ENCODE peak calls at places on chromosomes 12 and 14, in four cellular contexts. One of them, this sample, is unnamed.
A peak's percentile ranks its signal among the peaks of the same experiment; 100 is the strongest.

GRCh38 chr14:60658116-60658515 is 8.8 kb upstream of the SIX1 start:
- DNase-seq in psoas muscle: no peak
- DNase-seq in lower leg skin: no peak
- DNase-seq in HCT116: no peak
- DNase-seq in this sample: no peak

GRCh38 chr12:43057561-43057960 is 468.0 kb upstream of the PRICKLE1 start:
- DNase-seq in lower leg skin: no peak
- DNase-seq in psoas muscle: no peak
- DNase-seq in HCT116: no peak
- DNase-seq in this sample: no peak

GRCh38 chr14:32027255-32027939 is 49.7 kb upstream of the ARHGAP5 start:
- DNase-seq in psoas muscle: no peak
- DNase-seq in HCT116: no peak
- DNase-seq in lower leg skin: no peak
- DNase-seq in this sample: no peak

GRCh38 chr12:120581998-120582397 is 796 bp upstream of the POP5 start:
- DNase-seq in lower leg skin: no peak
- DNase-seq in HCT116: no peak
- DNase-seq in psoas muscle: no peak
- DNase-seq in this sample: no peak

GRCh38 chr14:104843006-104843405 is 22.1 kb upstream of the CEP170B start:
- DNase-seq in psoas muscle: no peak
- DNase-seq in HCT116: no peak
- DNase-seq in lower leg skin: no peak
- DNase-seq in this sample: no peak

GRCh38 chr14:35858521-35859209 is 32.5 kb downstream of the BRMS1L start:
- DNase-seq in lower leg skin: no peak
- DNase-seq in HCT116: no peak
- DNase-seq in psoas muscle: no peak
- DNase-seq in this sample: no peak

GRCh38 chr12:82968644-82969339 is 282.1 kb downstream of the TMTC2 start:
- DNase-seq in HCT116: no peak
- DNase-seq in lower leg skin: no peak
- DNase-seq in psoas muscle: no peak
- DNase-seq in this sample: no peak

GRCh38 chr12:132827763-132828703 is 636 bp downstream of the GOLGA3 start:
- DNase-seq in lower leg skin: peak; percentile 88
- DNase-seq in psoas muscle: peak; percentile 64
- DNase-seq in HCT116: no peak
- DNase-seq in this sample: no peak

GRCh38 chr14:58865520-58866281 is 227.9 kb downstream of the DACT1 start:
- DNase-seq in HCT116: no peak
- DNase-seq in psoas muscle: no peak
- DNase-seq in lower leg skin: no peak
- DNase-seq in this sample: no peak

GRCh38 chr12:98422809-98423208 is 92.6 kb upstream of the TMPO start:
- DNase-seq in psoas muscle: no peak
- DNase-seq in HCT116: no peak
- DNase-seq in lower leg skin: no peak
- DNase-seq in this sample: no peak

GRCh38 chr14:85399196-85399595 is 130.7 kb upstream of the FLRT2 start:
- DNase-seq in lower leg skin: no peak
- DNase-seq in psoas muscle: no peak
- DNase-seq in HCT116: no peak
- DNase-seq in this sample: no peak

GRCh38 chr12:101945361-101946232 is 68.2 kb downstream of the DRAM1 start:
- DNase-seq in lower leg skin: no peak
- DNase-seq in psoas muscle: no peak
- DNase-seq in HCT116: no peak
- DNase-seq in this sample: no peak

GRCh38 chr12:32293808-32294419 is 105.4 kb upstream of the FGD4 start:
- DNase-seq in HCT116: no peak
- DNase-seq in psoas muscle: no peak
- DNase-seq in lower leg skin: no peak
- DNase-seq in this sample: no peak
- TF ChIP-seq CTCF in HCT116: no peak
- TF ChIP-seq CTCF in psoas muscle: no peak
- TF ChIP-seq CTCF in lower leg skin: no peak
- TF ChIP-seq CTCF in this sample: no peak

GRCh38 chr12:27244680-27245005 is 557 bp downstream of the STK38L start:
- DNase-seq in lower leg skin: no peak
- DNase-seq in HCT116: no peak
- DNase-seq in psoas muscle: no peak
- DNase-seq in this sample: no peak
- TF ChIP-seq CTCF in lower leg skin: no peak
- TF ChIP-seq CTCF in HCT116: no peak
- TF ChIP-seq CTCF in psoas muscle: no peak
- TF ChIP-seq CTCF in this sample: no peak

GRCh38 chr14:96581902-96582640 is 79.9 kb downstream of the PAPOLA start:
- DNase-seq in psoas muscle: no peak
- DNase-seq in HCT116: no peak
- DNase-seq in lower leg skin: peak; percentile 68
- DNase-seq in this sample: no peak

GRCh38 chr14:96578619-96579018 is 76.4 kb downstream of the PAPOLA start:
- DNase-seq in lower leg skin: peak; percentile 68
- DNase-seq in psoas muscle: no peak
- DNase-seq in HCT116: no peak
- DNase-seq in this sample: no peak

GRCh38 chr14:96581026-96581425 is 78.8 kb downstream of the PAPOLA start:
- DNase-seq in HCT116: no peak
- DNase-seq in lower leg skin: no peak
- DNase-seq in psoas muscle: no peak
- DNase-seq in this sample: no peak

GRCh38 chr14:96579358-96579757 is 77.2 kb downstream of the PAPOLA start:
- DNase-seq in psoas muscle: no peak
- DNase-seq in lower leg skin: no peak
- DNase-seq in HCT116: no peak
- DNase-seq in this sample: no peak

GRCh38 chr14:96579855-96580254 is 77.7 kb downstream of the PAPOLA start:
- DNase-seq in HCT116: no peak
- DNase-seq in psoas muscle: no peak
- DNase-seq in lower leg skin: peak; percentile 70
- DNase-seq in this sample: no peak
- TF ChIP-seq CTCF in HCT116: no peak
- TF ChIP-seq CTCF in psoas muscle: no peak
- TF ChIP-seq CTCF in lower leg skin: no peak
- TF ChIP-seq CTCF in this sample: no peak

GRCh38 chr14:68676511-68676943 is 116.3 kb downstream of the ZFP36L1 start:
- DNase-seq in HCT116: no peak
- DNase-seq in lower leg skin: no peak
- DNase-seq in psoas muscle: no peak
- DNase-seq in this sample: no peak
- TF ChIP-seq CTCF in HCT116: no peak
- TF ChIP-seq CTCF in lower leg skin: no peak
- TF ChIP-seq CTCF in psoas muscle: no peak
- TF ChIP-seq CTCF in this sample: no peak

GRCh38 chr12:6067152-6067916 is 57.1 kb downstream of the VWF start:
- DNase-seq in psoas muscle: no peak
- DNase-seq in lower leg skin: no peak
- DNase-seq in HCT116: peak; percentile 76
- DNase-seq in this sample: no peak
- TF ChIP-seq CTCF in psoas muscle: peak; percentile 14
- TF ChIP-seq CTCF in lower leg skin: no peak
- TF ChIP-seq CTCF in HCT116: peak; percentile 73
- TF ChIP-seq CTCF in this sample: no peak

GRCh38 chr12:124679533-124680371 is 112.3 kb upstream of the NCOR2 start:
- DNase-seq in lower leg skin: no peak
- DNase-seq in HCT116: no peak
- DNase-seq in psoas muscle: peak; percentile 70
- DNase-seq in this sample: no peak

GRCh38 chr12:124679047-124679446 is 111.6 kb upstream of the NCOR2 start:
- DNase-seq in psoas muscle: no peak
- DNase-seq in lower leg skin: no peak
- DNase-seq in HCT116: no peak
- DNase-seq in this sample: no peak

GRCh38 chr12:124681779-124682391 is 114.5 kb upstream of the NCOR2 start:
- DNase-seq in lower leg skin: no peak
- DNase-seq in HCT116: no peak
- DNase-seq in psoas muscle: peak; percentile 85
- DNase-seq in this sample: no peak

GRCh38 chr12:124682425-124683329 is 115.3 kb upstream of the NCOR2 start:
- DNase-seq in lower leg skin: no peak
- DNase-seq in psoas muscle: no peak
- DNase-seq in HCT116: no peak
- DNase-seq in this sample: no peak

DNA sequence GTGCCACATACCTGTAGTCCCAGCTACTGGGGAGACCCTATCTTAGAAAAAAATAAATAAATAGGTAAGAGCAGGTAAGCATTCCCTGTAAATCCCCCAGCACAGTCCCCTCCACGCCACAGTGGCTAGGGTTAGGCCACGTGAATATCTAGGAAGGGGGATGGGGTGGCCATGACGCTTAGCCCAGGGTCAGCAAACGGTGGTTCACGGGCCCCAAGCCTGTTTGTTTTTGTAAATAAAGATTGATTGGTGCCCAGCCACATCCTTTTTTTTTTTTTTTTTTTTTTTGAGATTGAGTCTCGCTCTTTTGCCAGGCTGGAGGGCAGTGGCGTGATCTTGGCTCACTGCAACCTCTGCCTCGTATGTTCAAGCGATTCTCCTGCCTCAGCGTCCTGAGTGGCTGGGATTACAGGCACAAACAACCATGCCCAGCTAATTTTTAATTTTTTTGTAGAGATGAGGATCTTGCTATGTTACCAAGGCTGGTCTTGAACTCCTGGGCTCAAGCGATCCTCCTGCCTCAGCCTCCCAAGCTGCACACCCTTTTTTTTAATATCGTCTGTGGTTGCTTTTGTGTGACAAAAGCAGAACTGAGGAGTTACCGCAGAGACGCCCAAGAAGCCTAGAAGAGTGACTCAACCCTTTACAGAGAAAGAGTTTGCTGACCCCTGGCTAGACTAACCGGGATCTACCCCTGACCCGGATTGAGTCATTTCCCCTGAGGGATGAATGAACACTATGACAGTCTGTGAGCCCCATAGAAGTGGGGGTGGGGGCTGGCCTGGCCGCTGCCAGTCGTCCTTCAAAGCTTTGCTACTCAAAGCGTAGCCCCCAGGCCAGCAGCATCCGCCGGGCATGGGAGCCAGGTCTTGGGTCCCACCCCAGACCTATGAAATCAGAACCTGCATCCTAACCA is 113.7 kb upstream of the NCOR2 start:
- DNase-seq in psoas muscle: peak; percentile 80
- DNase-seq in HCT116: peak; percentile 79
- DNase-seq in lower leg skin: no peak
- DNase-seq in this sample: no peak
- TF ChIP-seq CTCF in psoas muscle: peak; percentile 31
- TF ChIP-seq CTCF in HCT116: peak; percentile 28
- TF ChIP-seq CTCF in lower leg skin: no peak
- TF ChIP-seq CTCF in this sample: no peak

GRCh38 chr14:100709956-100710284 is 16.8 kb upstream of the DLK1 start:
- DNase-seq in lower leg skin: no peak
- DNase-seq in HCT116: no peak
- DNase-seq in psoas muscle: no peak
- DNase-seq in this sample: no peak
- TF ChIP-seq CTCF in lower leg skin: no peak
- TF ChIP-seq CTCF in HCT116: no peak
- TF ChIP-seq CTCF in psoas muscle: no peak
- TF ChIP-seq CTCF in this sample: no peak

GRCh38 chr14:74912111-74912510 is 10.9 kb downstream of the RPS6KL1 start:
- DNase-seq in psoas muscle: no peak
- DNase-seq in HCT116: no peak
- DNase-seq in lower leg skin: peak; percentile 76
- DNase-seq in this sample: no peak
- TF ChIP-seq CTCF in psoas muscle: no peak
- TF ChIP-seq CTCF in HCT116: no peak
- TF ChIP-seq CTCF in lower leg skin: no peak
- TF ChIP-seq CTCF in this sample: no peak

DNA sequence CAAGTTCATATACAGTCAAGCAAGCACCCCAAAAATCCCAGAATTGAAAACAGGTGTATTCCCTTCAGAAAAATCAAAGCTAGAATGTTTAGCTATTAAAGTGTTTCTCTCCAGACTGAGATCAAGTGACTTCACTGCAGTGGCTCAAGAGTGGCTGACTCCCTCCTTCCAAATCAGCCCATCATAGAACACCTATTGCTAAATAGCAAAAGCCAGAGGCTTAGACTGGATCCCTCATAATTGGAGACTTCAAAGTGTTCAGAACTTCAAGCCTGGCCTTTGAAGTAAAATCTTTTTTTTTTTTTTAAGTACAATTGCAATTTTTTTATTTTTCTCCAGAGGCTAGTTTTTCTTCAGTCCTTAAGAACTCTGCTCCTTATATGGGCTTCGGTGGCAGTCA is 50.0 kb upstream of the CERS5 start:
- DNase-seq in lower leg skin: no peak
- DNase-seq in psoas muscle: no peak
- DNase-seq in HCT116: no peak
- DNase-seq in this sample: no peak
- TF ChIP-seq CTCF in lower leg skin: no peak
- TF ChIP-seq CTCF in psoas muscle: no peak
- TF ChIP-seq CTCF in HCT116: no peak
- TF ChIP-seq CTCF in this sample: no peak

GRCh38 chr12:65039306-65039705 is 81.8 kb downstream of the WIF1 start:
- DNase-seq in psoas muscle: no peak
- DNase-seq in lower leg skin: no peak
- DNase-seq in HCT116: no peak
- DNase-seq in this sample: no peak
- TF ChIP-seq CTCF in psoas muscle: no peak
- TF ChIP-seq CTCF in lower leg skin: no peak
- TF ChIP-seq CTCF in HCT116: no peak
- TF ChIP-seq CTCF in this sample: no peak

This sample was measured in natural killer cell.